ENCODE peak calls at places on chromosome 18, in four cellular contexts. L is EL, X is epithelial cell of esophagus, G is NCI-H187 treated with DMSO at 0.1 percent for 48 hours. B is an unnamed sample.

GRCh38 chr18:6280344-6280743 is 134.4 kb downstream of the L3MBTL4 start:
- DNase-seq in G (no peak), X (no peak), L (no peak), B (no peak)

GRCh38 chr18:57444301-57444759 is 9.2 kb downstream of the ONECUT2 start:
- DNase-seq in G (no peak), L (no peak), X (no peak), B (no peak)

GRCh38 chr18:79538635-79539034 is 141.0 kb upstream of the CTDP1 start:
- DNase-seq in G (no peak), X (no peak), L (no peak), B (no peak)

GRCh38 chr18:1252534-1252933 is 347.9 kb downstream of the ADCYAP1 start:
- DNase-seq in X (no peak), G (no peak), L (no peak), B (no peak)

GRCh38 chr18:50560681-50561629 is 1.1 kb downstream of the MAPK4 start:
- DNase-seq in L (no peak), X (no peak), G (no peak), B (peak)

GRCh38 chr18:13211537-13211936 is 7.0 kb upstream of the LDLRAD4 start:
- DNase-seq in G (no peak), X (no peak), L (no peak), B (no peak)

GRCh38 chr18:3097082-3097481 is 84.1 kb upstream of the LPIN2 start:
- DNase-seq in G (no peak), X (no peak), L (no peak), B (no peak)

GRCh38 chr18:9210996-9211395 is 74.4 kb downstream of the ANKRD12 start:
- DNase-seq in L (peak), X (no peak), G (no peak), B (no peak)

GRCh38 chr18:70371085-70371735 is 82.4 kb downstream of the SOCS6 start:
- DNase-seq in G (no peak), L (no peak), X (peak), B (no peak)

GRCh38 chr18:49697049-49697448 is 116.3 kb downstream of the ACAA2 start:
- DNase-seq in G (no peak), X (no peak), L (no peak), B (no peak)

GRCh38 chr18:25299426-25299825 is 52.5 kb downstream of the ZNF521 start:
- DNase-seq in G (no peak), L (peak), X (peak), B (peak)

GRCh38 chr18:48330016-48330991 is 78.9 kb downstream of the ZBTB7C start:
- DNase-seq in L (peak), X (peak), G (no peak), B (peak)

GRCh38 chr18:79692886-79693285 is 13.3 kb downstream of the CTDP1 start:
- DNase-seq in L (no peak), X (no peak), G (no peak), B (no peak)

GRCh38 chr18:73742959-73743358 is 404.7 kb downstream of the FBXO15 start:
- DNase-seq in X (no peak), G (no peak), L (no peak), B (no peak)

GRCh38 chr18:45221363-45221762 is 393.9 kb upstream of the SLC14A2 start:
- DNase-seq in X (peak), L (peak), G (no peak), B (peak)

GRCh38 chr18:3248062-3248669 is 565 bp downstream of the MYL12A start:
- DNase-seq in X (no peak), G (no peak), L (no peak), B (peak)

GRCh38 chr18:58513615-58514014 is 115.3 kb downstream of the ALPK2 start:
- DNase-seq in L (no peak), X (no peak), G (no peak), B (no peak)

GRCh38 chr18:31042391-31043181 is at the start of gene DSC3:
- DNase-seq in L (no peak), G (no peak), X (peak), B (peak)

GRCh38 chr18:59155140-59155539 is 15.5 kb downstream of the SEC11C start:
- DNase-seq in X (peak), L (peak), G (no peak), B (peak)

GRCh38 chr18:49690307-49690706 is 123.0 kb downstream of the ACAA2 start:
- DNase-seq in L (peak), G (no peak), X (peak), B (peak)

GRCh38 chr18:63025251-63025710 is 294.3 kb downstream of the BCL2 start:
- DNase-seq in X (peak), G (no peak), L (peak), B (no peak)

GRCh38 chr18:2191180-2191790 is 380.0 kb downstream of the METTL4 start:
- DNase-seq in L (no peak), G (no peak), X (peak), B (no peak)

GRCh38 chr18:68275616-68276015 is 439.3 kb downstream of the TMX3 start:
- DNase-seq in L (peak), X (peak), G (no peak), B (peak)

B was measured in AG20443.